ENCODE peak calls at places on chromosomes 2 and 18, in five cellular contexts. Y, F, Q, J and W are unnamed samples.

GRCh38 chr2:215363461-215364156 is 51.8 kb downstream of the ATIC start:
- DNase-seq in Y (no peak), F (no peak), Q (no peak), J (no peak), W (no peak)

GRCh38 chr2:239355724-239356123 is 45.1 kb downstream of the HDAC4 start:
- DNase-seq in Y (no peak), F (no peak), Q (no peak), J (no peak), W (no peak)

GRCh38 chr2:30688956-30689401 is 118.3 kb downstream of the CAPN13 start:
- DNase-seq in Y (no peak), F (no peak), Q (no peak), J (no peak), W (no peak)

GRCh38 chr2:126671488-126671887 is 15.5 kb downstream of the GYPC start:
- DNase-seq in Y (no peak), F (no peak), Q (no peak), J (no peak), W (no peak)

GRCh38 chr2:237694423-237695194 is 67.2 kb downstream of the LRRFIP1 start:
- DNase-seq in Y (peak), F (no peak), Q (no peak), J (no peak), W (no peak)

GRCh38 chr2:152646264-152646663 is 71.0 kb downstream of the PRPF40A start:
- DNase-seq in Y (no peak), F (no peak), Q (no peak), J (no peak), W (no peak)

GRCh38 chr18:32021756-32022564 is 3.3 kb downstream of the RNF125 start:
- DNase-seq in Y (no peak), F (no peak), Q (no peak), J (no peak), W (no peak)

GRCh38 chr2:191051177-191051576 is 37.2 kb upstream of the STAT1 start:
- DNase-seq in Y (no peak), F (no peak), Q (no peak), J (no peak), W (no peak)

GRCh38 chr18:75530548-75531211 is 103.2 kb upstream of the SMIM21 start:
- DNase-seq in Y (no peak), F (no peak), Q (no peak), J (peak), W (no peak)

GRCh38 chr2:105188343-105188742 is 53.2 kb upstream of the GPR45 start:
- DNase-seq in Y (no peak), F (no peak), Q (no peak), J (no peak), W (no peak)

GRCh38 chr2:156673981-156674380 is 237.8 kb downstream of the GPD2 start:
- DNase-seq in Y (no peak), F (no peak), Q (no peak), J (no peak), W (no peak)

GRCh38 chr2:26903676-26904075 is 55.7 kb downstream of the DPYSL5 start:
- DNase-seq in Y (no peak), F (no peak), Q (no peak), J (no peak), W (no peak)

GRCh38 chr2:105787376-105788318 is 42.9 kb downstream of the NCK2 start:
- DNase-seq in Y (no peak), F (no peak), Q (no peak), J (no peak), W (peak)

GRCh38 chr2:75053484-75054112 is 95.2 kb downstream of the POLE4 start:
- DNase-seq in Y (peak), F (peak), Q (no peak), J (peak), W (peak)

GRCh38 chr18:46917108-46917807 is at the start of the genes KATNAL2 and PIAS2:
- DNase-seq in Y (peak), F (peak), Q (peak), J (peak), W (peak)

GRCh38 chr18:25726278-25726677 is 364.1 kb downstream of the SS18 start:
- DNase-seq in Y (no peak), F (no peak), Q (no peak), J (peak), W (no peak)

GRCh38 chr18:9403795-9404564 is 69.4 kb downstream of the TWSG1 start:
- DNase-seq in Y (no peak), F (no peak), Q (no peak), J (no peak), W (peak)

GRCh38 chr2:158575051-158575635 is 118.4 kb downstream of the PKP4 start:
- DNase-seq in Y (no peak), F (no peak), Q (no peak), J (peak), W (no peak)

GRCh38 chr2:218261424-218262273 is 834 bp downstream of the GPBAR1 start:
- DNase-seq in Y (no peak), F (no peak), Q (no peak), J (no peak), W (no peak)

GRCh38 chr2:11753452-11753885 is 7.0 kb downstream of the LPIN1 start:
- DNase-seq in Y (peak), F (no peak), Q (no peak), J (no peak), W (no peak)

GRCh38 chr2:235661136-235661535 is 167.3 kb downstream of the AGAP1 start:
- DNase-seq in Y (no peak), F (no peak), Q (no peak), J (no peak), W (no peak)

GRCh38 chr2:145957929-145958328 is 1438.0 kb upstream of the ZEB2 start:
- DNase-seq in Y (no peak), F (no peak), Q (no peak), J (peak), W (no peak)

GRCh38 chr2:127217470-127218325 is 2.4 kb downstream of the CYP27C1 start:
- DNase-seq in Y (no peak), F (peak), Q (no peak), J (peak), W (no peak)

GRCh38 chr2:138221358-138221757 is 257.1 kb downstream of the HNMT start:
- DNase-seq in Y (no peak), F (no peak), Q (no peak), J (no peak), W (no peak)

GRCh38 chr2:174771631-174772491 is 7.6 kb upstream of the CHRNA1 start:
- DNase-seq in Y (no peak), F (peak), Q (peak), J (peak), W (peak)